ENCODE peak calls at places on chromosome 14, in six cellular contexts. M is M059J, H is astrocyte of the spinal cord, L is aorta, O is PC-9, X is Caco-2. B is an unnamed sample.

GRCh38 chr14:83297361-83297760 is 1763.7 kb upstream of the SEL1L start:
- DNase-seq in M (no peak), H (no peak), L (no peak), O (no peak), X (no peak), B (no peak)

GRCh38 chr14:59356783-59357182 is 108.4 kb downstream of the GPR135 start:
- DNase-seq in M (no peak), H (no peak), L (no peak), O (no peak), X (no peak), B (no peak)

GRCh38 chr14:77094672-77095284 is 3.3 kb upstream of the CIPC start:
- DNase-seq in M (peak), H (peak), L (peak), O (peak), X (peak), B (peak)

GRCh38 chr14:81509838-81510452 is 23.7 kb downstream of the SEL1L start:
- DNase-seq in M (no peak), H (no peak), L (no peak), O (no peak), X (peak), B (no peak)

GRCh38 chr14:68104518-68104917 is 284.9 kb downstream of the RAD51B start:
- DNase-seq in M (peak), H (peak), L (no peak), O (no peak), X (no peak), B (peak)

GRCh38 chr14:88470542-88471440 is 84.0 kb downstream of the PTPN21 start:
- DNase-seq in M (peak), H (peak), L (no peak), O (no peak), X (no peak), B (no peak)

GRCh38 chr14:103910262-103910935 is 17.9 kb upstream of the TDRD9 start:
- DNase-seq in M (peak), H (peak), L (peak), O (peak), X (peak), B (peak)

GRCh38 chr14:30966415-30967363 is 58.8 kb upstream of the AP4S1 start:
- DNase-seq in M (peak), H (peak), L (no peak), O (no peak), X (peak), B (no peak)

GRCh38 chr14:87179936-87180335 is 813.0 kb downstream of the GALC start:
- DNase-seq in M (no peak), H (peak), L (no peak), O (no peak), X (no peak), B (no peak)

GRCh38 chr14:68199465-68200145 is 380.0 kb downstream of the RAD51B start:
- DNase-seq in M (peak), H (peak), L (no peak), O (no peak), X (no peak), B (no peak)

GRCh38 chr14:103128631-103129300 is 5.5 kb downstream of the TNFAIP2 start:
- DNase-seq in M (peak), H (no peak), L (no peak), O (peak), X (no peak), B (no peak)

GRCh38 chr14:59629384-59630158 is 53.0 kb upstream of the CCDC175 start:
- DNase-seq in M (no peak), H (no peak), L (no peak), O (no peak), X (no peak), B (no peak)